ENCODE peak calls at places on chromosome 17, in nine cellular contexts. D is stimulated activated CD4-positive, alpha-beta T cell treated with anti-CD3 and anti-CD28 coated beads, TNF-alpha, amount 100 ng/mL, for 24 hours; T is IMR-90; I is colonic mucosa; P is foreskin fibroblast; C is fibroblast of the aortic adventitia; K is fibroblast of lung; A is glomerular endothelial cell; U is Daoy. O is an unnamed sample.

GRCh38 chr17:77875051-77875780 is 83.3 kb upstream of the TNRC6C start:
- DNase-seq in D (no peak), C (peak), I (no peak), A (no peak), U (peak), P (no peak), T (peak), K (peak), O (no peak)

GRCh38 chr17:6061290-6061689 is 8.9 kb upstream of the WSCD1 start:
- DNase-seq in D (no peak), T (peak), U (peak), A (peak), C (peak), P (peak), I (no peak), K (peak), O (no peak)

GRCh38 chr17:80980397-80981061 is 11.1 kb upstream of the CHMP6 start:
- DNase-seq in C (peak), I (no peak), P (peak), K (peak), A (no peak), T (peak), D (no peak), U (no peak), O (no peak)

GRCh38 chr17:75776399-75777242 is 8.0 kb upstream of the UNK start:
- DNase-seq in U (peak), I (no peak), D (no peak), K (peak), T (no peak), P (peak), C (peak), A (no peak), O (peak)

GRCh38 chr17:65750678-65751077 is 189.2 kb upstream of the AXIN2 start:
- DNase-seq in I (peak), C (peak), P (peak), U (peak), A (no peak), T (peak), D (peak), K (peak), O (peak)

GRCh38 chr17:49779730-49780220 is 8.7 kb upstream of the KAT7 start:
- DNase-seq in P (peak), D (no peak), A (no peak), U (peak), I (peak), C (peak), T (peak), K (peak), O (no peak)

GRCh38 chr17:51147641-51148040 is 5.7 kb upstream of the NME1 start:
- DNase-seq in U (peak), P (peak), T (peak), I (no peak), D (no peak), A (no peak), K (no peak), C (peak), O (no peak)

GRCh38 chr17:50938821-50939541 is 72.8 kb upstream of the TOB1 start:
- DNase-seq in C (no peak), D (no peak), A (no peak), I (no peak), K (no peak), U (no peak), P (peak), T (no peak), O (no peak)

GRCh38 chr17:7634384-7634783 is 4.4 kb downstream of the SHBG start:
- DNase-seq in C (peak), I (peak), A (no peak), U (peak), T (peak), P (peak), K (peak), D (peak), O (no peak)

GRCh38 chr17:42387221-42387657 is 1.0 kb downstream of the STAT3 start:
- DNase-seq in D (no peak), P (peak), K (peak), I (peak), A (no peak), U (peak), T (peak), C (peak), O (no peak)

GRCh38 chr17:57569860-57570259 is 175.2 kb downstream of the CCDC182 start:
- DNase-seq in U (no peak), A (no peak), T (no peak), K (no peak), P (no peak), C (no peak), I (no peak), D (no peak), O (no peak)

GRCh38 chr17:44115585-44116415 is 7.6 kb downstream of the HDAC5 start:
- DNase-seq in K (peak), T (peak), U (peak), I (no peak), D (no peak), C (peak), P (peak), A (no peak), O (no peak)

GRCh38 chr17:37430051-37430591 is 23.4 kb downstream of the TADA2A start:
- DNase-seq in D (no peak), C (peak), K (peak), A (no peak), U (no peak), P (peak), I (no peak), T (peak), O (no peak)

GRCh38 chr17:37450090-37450489 is 39.6 kb upstream of the DUSP14 start:
- DNase-seq in D (no peak), P (no peak), C (no peak), K (no peak), U (no peak), T (peak), I (no peak), A (no peak), O (no peak)

GRCh38 chr17:63838586-63839184 is 3.8 kb downstream of the SMARCD2 start:
- DNase-seq in C (peak), A (no peak), K (peak), I (peak), T (peak), D (no peak), P (peak), U (no peak), O (no peak)

GRCh38 chr17:73465851-73466250 is 154.1 kb upstream of the CDC42EP4 start:
- DNase-seq in A (no peak), U (no peak), P (no peak), D (no peak), T (no peak), I (no peak), C (no peak), K (no peak), O (no peak)

GRCh38 chr17:48597775-48598631 is 4.4 kb upstream of the HOXB5 start:
- DNase-seq in I (peak), U (peak), P (no peak), A (no peak), D (no peak), C (peak), T (peak), K (peak), O (no peak)

GRCh38 chr17:56779306-56779705 is 54.4 kb downstream of the C17orf67 start:
- DNase-seq in D (no peak), I (no peak), U (no peak), K (no peak), P (no peak), T (no peak), A (no peak), C (no peak), O (no peak)

GRCh38 chr17:63919311-63919723 is 678 bp upstream of the GH1 start:
- DNase-seq in C (peak), K (peak), U (peak), P (peak), T (peak), D (peak), I (peak), A (peak), O (peak)

GRCh38 chr17:57975044-57975443 is 13.0 kb downstream of the VEZF1 start:
- DNase-seq in P (peak), K (peak), I (no peak), C (peak), T (peak), D (no peak), U (no peak), A (no peak), O (no peak)

GRCh38 chr17:18247613-18248001 is 10.9 kb downstream of the FLII start:
- DNase-seq in U (no peak), D (no peak), T (no peak), I (peak), C (peak), P (no peak), K (no peak), A (no peak), O (no peak)

GRCh38 chr17:17109231-17109630 is 67.0 kb downstream of the MPRIP start:
- DNase-seq in U (no peak), A (no peak), I (peak), T (no peak), P (no peak), K (no peak), C (no peak), D (no peak), O (no peak)

GRCh38 chr17:56867948-56868376 is 34.0 kb downstream of the DGKE start:
- DNase-seq in K (no peak), C (peak), T (peak), U (no peak), D (no peak), I (no peak), A (peak), P (peak), O (no peak)

GRCh38 chr17:62309381-62309780 is 71.0 kb upstream of the EFCAB3 start:
- DNase-seq in T (no peak), K (peak), D (no peak), I (no peak), U (no peak), C (no peak), P (peak), A (no peak), O (no peak)

GRCh38 chr17:73856585-73856984 is 212.3 kb upstream of the SDK2 start:
- DNase-seq in C (no peak), U (no peak), K (no peak), D (no peak), P (no peak), I (no peak), T (no peak), A (no peak), O (no peak)

GRCh38 chr17:10875984-10876555 is 38.2 kb upstream of the PIRT start:
- DNase-seq in D (no peak), A (peak), T (peak), K (peak), P (peak), C (peak), U (peak), I (peak), O (no peak)

GRCh38 chr17:21119247-21119944 is 7.4 kb upstream of the DHRS7B start:
- DNase-seq in A (no peak), U (peak), T (peak), D (peak), C (peak), I (peak), K (peak), P (peak), O (peak)

GRCh38 chr17:4845128-4845527 is 12.0 kb downstream of the MINK1 start:
- DNase-seq in A (no peak), C (no peak), K (no peak), U (no peak), D (no peak), P (no peak), T (no peak), I (no peak), O (no peak)

O was measured in effector CD4-positive, alpha-beta T cell.